ENCODE peak calls at places on chromosome 22, in ten cellular contexts. Y, D, T, V, R, B, N, Q, S and J are unnamed samples.

GRCh38 chr22:50320116-50320515 is 6.7 kb downstream of the DENND6B start:
- DNase-seq in Y (no peak), D (no peak), T (no peak), V (no peak), R (no peak), B (no peak), N (no peak), Q (no peak), S (no peak), J (no peak)

GRCh38 chr22:36221799-36222751 is 17.3 kb downstream of the APOL2 start:
- DNase-seq in Y (peak), D (peak), T (no peak), V (peak), R (peak), B (peak), N (peak), Q (peak), S (no peak), J (peak)

GRCh38 chr22:23036684-23037428 is 33.5 kb upstream of the GNAZ start:
- DNase-seq in Y (no peak), D (no peak), T (no peak), V (no peak), R (no peak), B (no peak), N (no peak), Q (no peak), S (no peak), J (peak)

GRCh38 chr22:41976070-41976901 is 7.0 kb downstream of the SEPTIN3 start:
- DNase-seq in Y (peak), D (peak), T (no peak), V (no peak), R (peak), B (peak), N (peak), Q (peak), S (no peak), J (no peak)

GRCh38 chr22:48890693-48891554 is 936.7 kb downstream of the BRD1 start:
- DNase-seq in Y (no peak), D (no peak), T (no peak), V (no peak), R (no peak), B (no peak), N (no peak), Q (no peak), S (no peak), J (no peak)

GRCh38 chr22:48449466-48450187 is 1378.0 kb downstream of the BRD1 start:
- DNase-seq in Y (no peak), D (no peak), T (no peak), V (no peak), R (no peak), B (no peak), N (no peak), Q (no peak), S (no peak), J (no peak)

GRCh38 chr22:38214248-38215056 is 12.7 kb downstream of the MAFF start:
- DNase-seq in Y (peak), D (no peak), T (no peak), V (no peak), R (peak), B (peak), N (peak), Q (peak), S (no peak), J (peak)

GRCh38 chr22:45478108-45478771 is 24.4 kb upstream of the FBLN1 start:
- DNase-seq in Y (no peak), D (no peak), T (no peak), V (no peak), R (no peak), B (no peak), N (no peak), Q (no peak), S (no peak), J (no peak)

GRCh38 chr22:36197065-36197440 is 4.6 kb downstream of the APOL4 start:
- DNase-seq in Y (no peak), D (no peak), T (no peak), V (peak), R (no peak), B (no peak), N (peak), Q (peak), S (no peak), J (peak)

GRCh38 chr22:18983120-18983651 is 47.1 kb upstream of the PRODH start:
- DNase-seq in Y (no peak), D (no peak), T (no peak), V (no peak), R (no peak), B (no peak), N (no peak), Q (no peak), S (no peak), J (no peak)

GRCh38 chr22:29115682-29116313 is 43.0 kb downstream of the KREMEN1 start:
- DNase-seq in Y (no peak), D (no peak), T (no peak), V (no peak), R (no peak), B (no peak), N (no peak), Q (no peak), S (no peak), J (no peak)

GRCh38 chr22:37294747-37295146 is 12.4 kb downstream of the CYTH4 start:
- DNase-seq in Y (no peak), D (no peak), T (no peak), V (no peak), R (no peak), B (no peak), N (no peak), Q (no peak), S (no peak), J (no peak)

GRCh38 chr22:47373648-47374272 is 611.3 kb downstream of the TBC1D22A start:
- DNase-seq in Y (no peak), D (no peak), T (no peak), V (no peak), R (no peak), B (no peak), N (no peak), Q (no peak), S (no peak), J (no peak)

GRCh38 chr22:29030618-29031235 is 30.9 kb downstream of the C22orf31 start:
- DNase-seq in Y (no peak), D (no peak), T (no peak), V (no peak), R (no peak), B (no peak), N (peak), Q (peak), S (no peak), J (no peak)

GRCh38 chr22:21624120-21624879 is 5.5 kb downstream of the YDJC start:
- DNase-seq in Y (peak), D (no peak), T (no peak), V (peak), R (peak), B (peak), N (peak), Q (peak), S (no peak), J (peak)

GRCh38 chr22:20211997-20212753 is 55.9 kb downstream of the RTN4R start:
- DNase-seq in Y (no peak), D (peak), T (no peak), V (no peak), R (no peak), B (no peak), N (no peak), Q (no peak), S (no peak), J (no peak)

GRCh38 chr22:20054034-20054427 is 26.0 kb upstream of the DGCR8 start:
- DNase-seq in Y (no peak), D (no peak), T (no peak), V (no peak), R (no peak), B (no peak), N (no peak), Q (no peak), S (no peak), J (no peak)

GRCh38 chr22:41405588-41405987 is 23.8 kb downstream of the TEF start:
- DNase-seq in Y (no peak), D (no peak), T (no peak), V (no peak), R (no peak), B (no peak), N (no peak), Q (no peak), S (peak), J (no peak)

GRCh38 chr22:33867118-33867863 is 53.0 kb downstream of the LARGE1 start:
- DNase-seq in Y (no peak), D (no peak), T (no peak), V (no peak), R (no peak), B (no peak), N (no peak), Q (no peak), S (no peak), J (no peak)

GRCh38 chr22:50010676-50011446 is 1.7 kb downstream of the IL17REL start:
- DNase-seq in Y (peak), D (no peak), T (no peak), V (no peak), R (peak), B (no peak), N (no peak), Q (no peak), S (no peak), J (no peak)

GRCh38 chr22:48238018-48238915 is 1475.8 kb downstream of the TBC1D22A start:
- DNase-seq in Y (no peak), D (no peak), T (no peak), V (no peak), R (no peak), B (no peak), N (no peak), Q (no peak), S (no peak), J (no peak)

GRCh38 chr22:27718186-27719032 is 83.1 kb downstream of the MN1 start:
- DNase-seq in Y (no peak), D (no peak), T (peak), V (no peak), R (no peak), B (no peak), N (no peak), Q (no peak), S (no peak), J (no peak)

GRCh38 chr22:45069925-45070324 is 60.1 kb upstream of the PHF21B start:
- DNase-seq in Y (no peak), D (no peak), T (no peak), V (no peak), R (no peak), B (no peak), N (no peak), Q (no peak), S (no peak), J (no peak)

GRCh38 chr22:36068776-36069344 is 40.2 kb upstream of the RBFOX2 start:
- DNase-seq in Y (no peak), D (no peak), T (no peak), V (no peak), R (no peak), B (no peak), N (no peak), Q (no peak), S (no peak), J (peak)

GRCh38 chr22:38317995-38318715 is 922 bp upstream of the CSNK1E start:
- DNase-seq in Y (no peak), D (no peak), T (peak), V (peak), R (no peak), B (no peak), N (peak), Q (no peak), S (no peak), J (no peak)